ENCODE peak calls at places on chromosomes 7 and 10, in nine cellular contexts. G, E, V, U, X, T, M, F and D are unnamed samples.

GRCh38 chr7:141074997-141075396 is 1.1 kb downstream of the TMEM178B start:
- DNase-seq in G (no peak), E (no peak), V (no peak), U (no peak), X (no peak), T (no peak), M (no peak), F (no peak), D (no peak)

GRCh38 chr10:59905066-59905734 is 1.2 kb downstream of the CCDC6 start:
- DNase-seq in G (peak), E (peak), V (peak), U (no peak), X (peak), T (no peak), M (peak), F (no peak), D (no peak)

GRCh38 chr7:142957723-142958122 is 4.4 kb downstream of the KEL start:
- DNase-seq in G (no peak), E (no peak), V (no peak), U (no peak), X (no peak), T (no peak), M (no peak), F (no peak), D (no peak)

GRCh38 chr7:123538189-123538714 is 3.9 kb upstream of the IQUB start:
- DNase-seq in G (no peak), E (no peak), V (no peak), U (peak), X (no peak), T (peak), M (no peak), F (no peak), D (no peak)

GRCh38 chr7:100369105-100369504 is 4.2 kb upstream of the PILRA start:
- DNase-seq in G (peak), E (peak), V (no peak), U (no peak), X (no peak), T (no peak), M (no peak), F (no peak), D (peak)

GRCh38 chr10:78251041-78251434 is 217.4 kb downstream of the RPS24 start:
- DNase-seq in G (no peak), E (no peak), V (no peak), U (no peak), X (no peak), T (no peak), M (no peak), F (no peak), D (no peak)

GRCh38 chr7:1355568-1356340 is 103.5 kb downstream of the MICALL2 start:
- DNase-seq in G (no peak), E (peak), V (no peak), U (no peak), X (no peak), T (no peak), M (no peak), F (no peak), D (no peak)

GRCh38 chr10:8731415-8732110 is 677.1 kb downstream of the GATA3 start:
- DNase-seq in G (no peak), E (no peak), V (no peak), U (no peak), X (no peak), T (no peak), M (no peak), F (no peak), D (no peak)

GRCh38 chr7:54996391-54996790 is 22.4 kb upstream of the EGFR start:
- DNase-seq in G (no peak), E (no peak), V (no peak), U (no peak), X (no peak), T (no peak), M (no peak), F (no peak), D (no peak)

GRCh38 chr7:91242097-91242846 is 22.0 kb upstream of the FZD1 start:
- DNase-seq in G (no peak), E (no peak), V (no peak), U (peak), X (no peak), T (no peak), M (no peak), F (no peak), D (no peak)

GRCh38 chr7:50610521-50611277 is 45.5 kb upstream of the DDC start:
- DNase-seq in G (no peak), E (no peak), V (peak), U (peak), X (no peak), T (peak), M (peak), F (no peak), D (no peak)

GRCh38 chr7:137337902-137338301 is 5.6 kb downstream of the PTN start:
- DNase-seq in G (no peak), E (no peak), V (no peak), U (no peak), X (peak), T (no peak), M (no peak), F (no peak), D (no peak)

GRCh38 chr10:122448600-122448999 is 5.9 kb upstream of the ARMS2 start:
- DNase-seq in G (no peak), E (no peak), V (no peak), U (no peak), X (no peak), T (no peak), M (no peak), F (no peak), D (no peak)

GRCh38 chr7:100171087-100171681 is 2.8 kb upstream of the GAL3ST4 start:
- DNase-seq in G (peak), E (peak), V (no peak), U (no peak), X (peak), T (no peak), M (no peak), F (no peak), D (no peak)

GRCh38 chr7:99784007-99784406 is at the start of gene CYP3A4:
- DNase-seq in G (no peak), E (peak), V (no peak), U (no peak), X (no peak), T (no peak), M (no peak), F (no peak), D (no peak)

GRCh38 chr7:142383826-142384507 is 126.1 kb upstream of the PRSS58 start:
- DNase-seq in G (no peak), E (no peak), V (peak), U (no peak), X (no peak), T (no peak), M (peak), F (no peak), D (no peak)

GRCh38 chr7:135326636-135327280 is 93.1 kb downstream of the STRA8 start:
- DNase-seq in G (no peak), E (no peak), V (no peak), U (no peak), X (no peak), T (no peak), M (no peak), F (no peak), D (no peak)

GRCh38 chr10:70662362-70663220 is 9.7 kb upstream of the ADAMTS14 start:
- DNase-seq in G (no peak), E (no peak), V (no peak), U (peak), X (no peak), T (no peak), M (no peak), F (no peak), D (no peak)

GRCh38 chr10:106872176-106872575 is 292.3 kb downstream of the SORCS1 start:
- DNase-seq in G (no peak), E (no peak), V (no peak), U (no peak), X (no peak), T (no peak), M (no peak), F (no peak), D (no peak)

GRCh38 chr10:119301397-119301796 is 94.0 kb downstream of the GRK5 start:
- DNase-seq in G (no peak), E (no peak), V (peak), U (no peak), X (peak), T (no peak), M (peak), F (no peak), D (no peak)

GRCh38 chr10:71512794-71513379 is 116.2 kb downstream of the CDH23 start:
- DNase-seq in G (no peak), E (no peak), V (no peak), U (no peak), X (no peak), T (no peak), M (no peak), F (no peak), D (no peak)

GRCh38 chr7:14905764-14906163 is 3.2 kb upstream of the DGKB start:
- DNase-seq in G (no peak), E (no peak), V (no peak), U (no peak), X (no peak), T (no peak), M (no peak), F (no peak), D (no peak)

GRCh38 chr7:23369695-23370404 is 70.7 kb downstream of the MALSU1 start:
- DNase-seq in G (no peak), E (no peak), V (no peak), U (no peak), X (no peak), T (no peak), M (no peak), F (no peak), D (no peak)

GRCh38 chr10:70761031-70761601 is 24.1 kb downstream of the TBATA start:
- DNase-seq in G (no peak), E (no peak), V (no peak), U (peak), X (peak), T (no peak), M (no peak), F (no peak), D (peak)

GRCh38 chr7:96178581-96178980 is 143.3 kb downstream of the SLC25A13 start:
- DNase-seq in G (no peak), E (no peak), V (no peak), U (no peak), X (no peak), T (no peak), M (no peak), F (no peak), D (no peak)

GRCh38 chr10:109956454-109957091 is 33.3 kb upstream of the XPNPEP1 start:
- DNase-seq in G (peak), E (no peak), V (peak), U (peak), X (peak), T (no peak), M (peak), F (no peak), D (no peak)

GRCh38 chr7:51980813-51981212 is 664.2 kb upstream of the COBL start:
- DNase-seq in G (no peak), E (no peak), V (no peak), U (no peak), X (no peak), T (no peak), M (no peak), F (no peak), D (no peak)

GRCh38 chr10:29841724-29842649 is 207.2 kb upstream of the SVIL start:
- DNase-seq in G (no peak), E (peak), V (no peak), U (peak), X (peak), T (no peak), M (no peak), F (peak), D (no peak)

GRCh38 chr7:38548605-38549004 is 82.6 kb downstream of the AMPH start:
- DNase-seq in G (no peak), E (peak), V (no peak), U (no peak), X (no peak), T (no peak), M (no peak), F (no peak), D (no peak)

GRCh38 chr7:801940-802364 is 30.3 kb upstream of the SUN1 start:
- DNase-seq in G (no peak), E (peak), V (no peak), U (no peak), X (no peak), T (no peak), M (no peak), F (no peak), D (no peak)

GRCh38 chr7:140640727-140641531 is at the start of gene DENND2A:
- DNase-seq in G (peak), E (peak), V (no peak), U (peak), X (peak), T (no peak), M (peak), F (no peak), D (peak)

GRCh38 chr10:7915923-7916322 is 97.6 kb downstream of the TAF3 start:
- DNase-seq in G (no peak), E (no peak), V (no peak), U (peak), X (no peak), T (peak), M (no peak), F (no peak), D (no peak)

GRCh38 chr10:100043344-100043743 is 33.6 kb upstream of the DNMBP start:
- DNase-seq in G (no peak), E (no peak), V (no peak), U (no peak), X (no peak), T (no peak), M (peak), F (no peak), D (no peak)